ENCODE peak calls at places on chromosomes 3 and 15, in ten cellular contexts. R, F, V, N, X, I, D, W, J and P are unnamed samples.

GRCh38 chr15:51051776-51052175 is 42.9 kb downstream of the TNFAIP8L3 start:
- DNase-seq in R (no peak), V (no peak), F (no peak), I (peak; percentile 68), W (no peak), N (no peak), J (peak; percentile 44), X (no peak), D (peak; percentile 76), P (peak; percentile 31)

GRCh38 chr15:31501536-31502157 is 175.0 kb downstream of the KLF13 start:
- DNase-seq in F (no peak), X (no peak), W (no peak), N (no peak), R (no peak), J (no peak), V (no peak), I (no peak), D (no peak), P (no peak)

GRCh38 chr3:112963683-112964082 is 11.2 kb downstream of the CD200R1 start:
- DNase-seq in V (no peak), R (no peak), N (no peak), W (no peak), D (no peak), J (no peak), F (no peak), I (no peak), X (no peak), P (no peak)

GRCh38 chr3:103712320-103713008 is 1277.6 kb downstream of the ZPLD1 start:
- DNase-seq in D (no peak), N (no peak), J (no peak), R (peak; percentile 5), X (no peak), V (no peak), W (no peak), I (no peak), F (no peak), P (no peak)

GRCh38 chr3:20511863-20512262 is 325.9 kb upstream of the SGO1 start:
- DNase-seq in N (peak; percentile 62), D (no peak), X (peak; percentile 52), J (peak; percentile 86), F (peak; percentile 20), W (peak; percentile 83), V (no peak), R (peak; percentile 76), I (no peak), P (no peak)

GRCh38 chr15:96334705-96335428 is 4.4 kb downstream of the NR2F2 start:
- DNase-seq in V (no peak), R (no peak), D (peak; percentile 53), J (peak; percentile 34), X (no peak), W (no peak), I (no peak), N (no peak), F (no peak), P (no peak)

GRCh38 chr3:146889616-146890015 is 284.5 kb upstream of the PLSCR5 start:
- DNase-seq in N (no peak), R (no peak), I (no peak), J (no peak), D (no peak), X (no peak), V (no peak), F (no peak), W (peak; percentile 45), P (no peak)

GRCh38 chr3:185688808-185689207 is 102.7 kb downstream of the SENP2 start:
- DNase-seq in V (no peak), D (no peak), N (no peak), I (no peak), W (peak; percentile 100), X (peak; percentile 80), R (peak; percentile 99), F (no peak), J (peak; percentile 100), P (no peak)

GRCh38 chr3:172208586-172209332 is 169.4 kb downstream of the FNDC3B start:
- DNase-seq in V (no peak), I (peak; percentile 10), N (no peak), D (peak; percentile 68), X (peak; percentile 37), J (peak; percentile 34), F (no peak), R (no peak), W (no peak), P (no peak)

GRCh38 chr15:95826831-95827230 is 503.7 kb upstream of the NR2F2 start:
- DNase-seq in I (no peak), X (no peak), W (no peak), F (peak; percentile 16), N (no peak), R (no peak), D (no peak), V (no peak), J (no peak), P (no peak)

GRCh38 chr15:68326711-68327412 is 49.3 kb downstream of the FEM1B start:
- DNase-seq in W (no peak), R (no peak), J (no peak), D (no peak), F (no peak), X (peak; percentile 44), N (no peak), I (no peak), V (no peak), P (no peak)

GRCh38 chr3:126266291-126266840 is 86.0 kb upstream of the ALDH1L1 start:
- DNase-seq in J (peak; percentile 45), W (no peak), D (peak; percentile 85), I (peak; percentile 79), X (no peak), R (peak; percentile 25), N (no peak), F (no peak), V (no peak), P (peak; percentile 34)

GRCh38 chr3:53818221-53819162 is 27.7 kb downstream of the CHDH start:
- DNase-seq in V (no peak), J (no peak), X (no peak), R (no peak), W (no peak), N (no peak), F (no peak), D (peak; percentile 52), I (no peak), P (no peak)

GRCh38 chr3:140311428-140311827 is 366.4 kb upstream of the TRIM42 start:
- DNase-seq in F (no peak), R (no peak), V (no peak), W (no peak), J (no peak), N (no peak), X (no peak), D (no peak), I (no peak), P (no peak)

GRCh38 chr15:96500491-96500890 is 170.0 kb downstream of the NR2F2 start:
- DNase-seq in F (no peak), X (peak; percentile 36), I (no peak), D (no peak), N (no peak), W (no peak), J (no peak), R (no peak), V (no peak), P (no peak)

GRCh38 chr3:13346481-13347389 is 73.4 kb downstream of the NUP210 start:
- DNase-seq in J (no peak), X (no peak), V (peak; percentile 65), R (no peak), F (no peak), W (peak; percentile 50), I (no peak), D (no peak), N (no peak), P (no peak)

GRCh38 chr3:162072656-162073055 is 576.0 kb downstream of the OTOL1 start:
- DNase-seq in W (no peak), D (no peak), F (no peak), N (no peak), J (no peak), V (no peak), X (no peak), R (no peak), I (no peak), P (no peak)